ENCODE peak calls at places on chromosome 16, in ten cellular contexts. Q is heart left ventricle, C is testis, I is Panc1, V is endothelial cell of umbilical vein, L is fibroblast of lung, Y is transverse colon, R is breast epithelium, T is psoas muscle, M is mesenchymal stem cell. O is an unnamed sample. For H3K4me1, the result is how much of the 10 kb centered on the place peaks cover.

GRCh38 chr16:54412777-54413455 is 126.3 kb upstream of the IRX3 start:
- DNase-seq in Q (no peak), C (no peak), I (no peak), V (no peak), L (no peak), Y (no peak), R (no peak), T (no peak), M (no peak), O (no peak)

GRCh38 chr16:27315333-27316037 is 1.7 kb downstream of the IL4R start:
- DNase-seq in Q (peak), C (no peak), I (no peak), V (peak), L (peak), Y (peak), R (peak), T (peak), M (peak), O (peak)

GRCh38 chr16:79869304-79870015 is 268.9 kb upstream of the MAF start:
- DNase-seq in Q (no peak), C (no peak), I (no peak), V (no peak), L (no peak), Y (no peak), R (no peak), T (no peak), M (no peak), O (no peak)

GRCh38 chr16:66752379-66752778 is 970 bp upstream of the DYNC1LI2 start:
- DNase-seq in Q (no peak), C (no peak), I (no peak), V (no peak), L (no peak), Y (no peak), R (no peak), T (no peak), M (no peak), O (no peak)

GRCh38 chr16:54175552-54176375 is 110.8 kb downstream of the IRX3 start:
- DNase-seq in Q (no peak), C (no peak), I (no peak), V (no peak), L (peak), Y (no peak), R (peak), T (no peak), M (no peak), O (no peak)

GRCh38 chr16:21226749-21227148 is 6.8 kb upstream of the ANKS4B start:
- DNase-seq in Q (no peak), C (no peak), I (no peak), V (no peak), L (no peak), Y (no peak), R (no peak), T (no peak), M (no peak), O (no peak)

GRCh38 chr16:88691924-88692560 is 5.7 kb upstream of the SNAI3 start:
- DNase-seq in Q (no peak), C (no peak), I (no peak), V (no peak), L (no peak), Y (peak), R (no peak), T (no peak), M (no peak), O (no peak)

GRCh38 chr16:68379472-68380347 is 68.6 kb downstream of the SMPD3 start:
- DNase-seq in Q (no peak), C (no peak), I (no peak), V (no peak), L (no peak), Y (no peak), R (no peak), T (no peak), M (no peak), O (no peak)

GRCh38 chr16:12819126-12820117 is 15.7 kb upstream of the CPPED1 start:
- DNase-seq in Q (peak), C (peak), I (peak), V (peak), L (peak), Y (peak), R (no peak), T (peak), M (peak), O (no peak)

GRCh38 chr16:70267516-70267915 is 15.8 kb upstream of the EXOSC6 start:
- DNase-seq in Q (no peak), C (peak), I (no peak), V (peak), L (peak), Y (peak), R (no peak), T (peak), M (peak), O (no peak)

GRCh38 chr16:79089735-79090284 is 510.7 kb downstream of the MAF start:
- DNase-seq in Q (peak), C (peak), I (no peak), V (no peak), L (no peak), Y (peak), R (no peak), T (no peak), M (no peak), O (no peak)

GRCh38 chr16:12801511-12802042 is 2.1 kb downstream of the CPPED1 start:
- DNase-seq in Q (peak), C (peak), I (no peak), V (peak), L (peak), Y (peak), R (peak), T (no peak), M (peak), O (peak)

GRCh38 chr16:67517661-67518423 is 10.8 kb upstream of the RIPOR1 start:
- DNase-seq in Q (no peak), C (no peak), I (no peak), V (no peak), L (no peak), Y (peak), R (no peak), T (no peak), M (no peak), O (no peak)

GRCh38 chr16:57480127-57480753 is 6.1 kb downstream of the DOK4 start:
- DNase-seq in Q (peak), C (peak), I (no peak), V (no peak), L (peak), Y (peak), R (no peak), T (peak), M (peak), O (peak)

GRCh38 chr16:27515874-27516353 is 33.8 kb downstream of the GTF3C1 start:
- DNase-seq in Q (no peak), C (peak), I (no peak), V (peak), L (no peak), Y (no peak), R (no peak), T (peak), M (peak), O (no peak)

GRCh38 chr16:66695935-66696668 is 441 bp downstream of the CMTM4 start:
- DNase-seq in Q (no peak), C (peak), I (no peak), V (peak), L (no peak), Y (peak), R (peak), T (peak), M (no peak), O (peak)

GRCh38 chr16:89072216-89073130 is 21.2 kb upstream of the ACSF3 start:
- DNase-seq in Q (peak), C (no peak), I (no peak), V (no peak), L (no peak), Y (no peak), R (no peak), T (no peak), M (peak), O (no peak)

GRCh38 chr16:25443994-25444393 is 186.3 kb upstream of the ZKSCAN2 start:
- DNase-seq in Q (no peak), C (no peak), I (no peak), V (no peak), L (no peak), Y (no peak), R (no peak), T (no peak), M (no peak), O (no peak)

GRCh38 chr16:23724438-23725131 is 11.6 kb upstream of the ERN2 start:
- DNase-seq in Q (no peak), C (no peak), I (no peak), V (no peak), L (no peak), Y (no peak), R (no peak), T (no peak), M (no peak), O (no peak)

GRCh38 chr16:23729503-23730424 is 16.7 kb upstream of the ERN2 start:
- DNase-seq in Q (no peak), C (no peak), I (peak), V (no peak), L (peak), Y (peak), R (no peak), T (no peak), M (no peak), O (peak)

GRCh38 chr16:23726710-23727109 is 13.7 kb upstream of the ERN2 start:
- DNase-seq in Q (no peak), C (no peak), I (no peak), V (no peak), L (no peak), Y (no peak), R (no peak), T (no peak), M (no peak), O (no peak)

GRCh38 chr16:23728112-23728477 is 15.1 kb upstream of the ERN2 start:
- DNase-seq in Q (no peak), C (no peak), I (no peak), V (no peak), L (no peak), Y (no peak), R (no peak), T (no peak), M (no peak), O (no peak)
- H3K4me1 ChIP-seq in Q (under half), C (under half), I (under half), V (under half), L (under half), Y (under half), R (under half), T (under half), M (under half), O (under half)

DNA sequence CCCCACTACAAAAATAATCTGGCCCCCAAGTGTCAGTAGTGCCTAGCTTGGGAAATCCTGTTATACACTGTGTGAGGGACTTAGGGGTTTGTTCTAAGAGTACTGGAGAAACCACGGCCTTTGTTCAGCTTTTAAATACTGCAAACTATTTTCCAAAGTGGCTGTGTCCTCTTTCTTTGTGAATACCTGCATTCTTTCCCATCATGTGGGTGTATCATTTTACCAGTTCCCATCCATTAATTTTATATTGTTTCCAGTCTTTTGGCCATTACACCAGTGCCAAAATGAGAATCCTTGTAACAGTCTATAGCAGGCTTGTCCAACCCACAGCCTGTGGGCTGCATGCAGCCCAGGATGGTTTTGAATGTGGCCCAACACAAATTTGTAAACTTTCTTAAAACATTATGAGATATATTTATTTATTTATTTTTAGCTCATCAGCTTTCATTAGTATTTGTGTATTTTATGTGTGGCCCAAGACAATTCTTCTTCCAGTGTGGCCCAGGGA is 23.9 kb downstream of the ITPRIPL2 start:
- DNase-seq in Q (no peak), C (no peak), I (no peak), V (no peak), L (no peak), Y (no peak), R (no peak), T (no peak), M (no peak), O (no peak)
- H3K4me1 ChIP-seq in Q (half or more), C (under half), I (under half), V (under half), L (under half), Y (under half), R (under half), T (under half), M (under half), O (half or more)

GRCh38 chr16:3062553-3062952 is 2.9 kb upstream of the IL32 start:
- DNase-seq in Q (no peak), C (no peak), I (no peak), V (no peak), L (no peak), Y (no peak), R (no peak), T (no peak), M (no peak), O (no peak)

GRCh38 chr16:3066440-3066748 is 954 bp downstream of the IL32 start:
- DNase-seq in Q (no peak), C (no peak), I (no peak), V (no peak), L (no peak), Y (no peak), R (no peak), T (no peak), M (no peak), O (no peak)

GRCh38 chr16:3065742-3066439 is 451 bp downstream of the IL32 start:
- DNase-seq in Q (no peak), C (no peak), I (no peak), V (no peak), L (no peak), Y (no peak), R (no peak), T (no peak), M (no peak), O (no peak)

GRCh38 chr16:3065069-3065741 is at the start of gene IL32:
- DNase-seq in Q (peak), C (peak), I (no peak), V (peak), L (peak), Y (peak), R (no peak), T (no peak), M (peak), O (no peak)

GRCh38 chr16:3063617-3064389 is 1.6 kb upstream of the IL32 start:
- DNase-seq in Q (no peak), C (no peak), I (no peak), V (no peak), L (no peak), Y (no peak), R (no peak), T (no peak), M (no peak), O (no peak)
- H3K4me1 ChIP-seq in Q (half or more), C (under half), I (under half), V (under half), L (under half), Y (under half), R (under half), T (under half), M (under half), O (under half)

DNA sequence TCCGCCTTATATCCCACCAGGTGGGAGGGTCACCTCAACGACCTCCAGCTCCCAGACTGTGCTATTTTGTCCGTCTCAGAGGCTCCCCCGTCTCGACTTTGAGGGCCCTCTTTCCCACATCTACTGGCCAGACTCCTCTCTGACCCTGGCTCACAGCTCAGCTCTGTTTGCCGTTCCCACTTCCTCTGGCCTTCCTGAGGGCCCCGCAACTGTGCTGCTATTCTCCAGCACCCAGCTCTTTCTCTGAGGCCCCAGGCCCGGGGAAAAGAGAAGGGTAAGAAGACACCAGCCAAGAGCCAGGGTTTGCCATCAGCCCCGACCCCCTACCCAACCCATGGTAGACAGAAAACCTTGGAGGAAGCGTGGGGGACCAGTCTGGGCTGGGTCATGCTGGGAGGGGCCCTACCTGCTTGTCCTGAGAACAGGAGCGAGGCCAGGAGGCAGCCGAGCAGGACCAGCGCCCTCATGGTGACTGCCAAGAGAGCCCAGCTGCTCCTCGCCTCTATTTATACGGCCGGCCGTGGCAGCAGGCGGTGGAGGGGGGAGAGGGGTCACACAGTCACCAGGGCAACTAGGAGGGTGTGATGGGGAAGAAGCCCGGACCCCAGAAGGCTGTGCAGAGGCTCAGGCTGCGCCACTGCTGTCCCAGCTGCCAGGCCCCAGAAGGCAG is at the start of gene SRL:
- DNase-seq in Q (no peak), C (no peak), I (no peak), V (no peak), L (no peak), Y (no peak), R (no peak), T (peak), M (no peak), O (peak)
- H3K4me1 ChIP-seq in Q (under half), C (under half), I (under half), V (under half), L (under half), Y (under half), R (under half), T (under half), M (under half), O (under half)

DNA sequence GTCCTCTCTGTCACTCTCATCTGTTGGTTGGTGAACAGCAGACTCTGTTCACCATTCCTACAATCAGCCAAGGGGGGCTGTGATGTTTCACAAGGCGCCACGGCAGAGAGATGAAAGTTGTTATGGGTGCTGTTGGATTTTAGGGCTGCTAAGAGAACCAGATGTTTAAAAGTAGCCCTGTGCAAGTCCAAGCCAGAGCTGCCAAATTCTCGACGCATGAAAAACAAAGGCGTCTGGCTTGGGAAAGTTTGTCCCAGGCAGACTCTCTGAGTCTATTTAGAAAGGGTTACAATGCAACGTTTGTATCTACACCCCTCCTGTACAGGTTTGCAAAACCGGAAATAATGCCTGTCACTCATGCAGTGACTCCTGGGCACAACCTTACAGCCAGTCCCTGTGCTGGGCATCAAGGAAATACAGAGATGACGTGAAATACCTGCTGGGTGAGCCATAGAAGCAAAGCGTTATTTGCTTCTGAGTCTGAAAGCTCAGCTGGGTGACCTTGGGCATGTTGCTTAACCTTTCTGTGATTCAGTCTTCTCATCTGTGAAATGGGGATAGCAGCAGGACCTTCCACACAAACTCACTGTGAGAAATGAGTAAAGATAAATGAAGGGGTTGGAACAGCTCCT is 74.8 kb downstream of the XYLT1 start:
- DNase-seq in Q (no peak), C (peak), I (no peak), V (no peak), L (peak), Y (peak), R (peak), T (no peak), M (no peak), O (no peak)
- H3K4me1 ChIP-seq in Q (under half), C (under half), I (under half), V (under half), L (under half), Y (under half), R (under half), T (under half), M (under half), O (under half)

DNA sequence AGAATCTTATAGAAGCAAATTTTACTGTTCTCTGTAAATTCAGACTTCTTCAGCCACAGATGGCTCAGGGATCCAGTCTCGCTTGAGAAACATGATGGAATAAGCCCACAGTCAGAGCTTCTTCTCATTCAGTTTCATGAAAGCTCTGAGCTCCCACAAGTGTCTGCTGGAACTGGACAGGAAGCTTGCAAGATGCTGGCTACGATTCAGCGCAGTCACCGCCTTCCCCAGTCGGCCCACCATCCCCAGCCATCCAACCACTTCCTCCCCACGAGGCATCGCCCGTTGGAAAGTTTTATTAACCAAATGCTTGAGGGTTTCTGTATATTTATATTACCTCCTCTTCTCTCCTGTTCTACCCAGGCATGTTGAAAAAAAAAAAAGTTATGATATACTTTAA is 171.7 kb downstream of the ZFHX3 start:
- DNase-seq in Q (peak), C (no peak), I (no peak), V (peak), L (peak), Y (peak), R (no peak), T (peak), M (peak), O (peak)
- H3K4me1 ChIP-seq in Q (under half), C (under half), I (under half), V (under half), L (under half), Y (under half), R (under half), T (under half), M (under half), O (under half)

DNA sequence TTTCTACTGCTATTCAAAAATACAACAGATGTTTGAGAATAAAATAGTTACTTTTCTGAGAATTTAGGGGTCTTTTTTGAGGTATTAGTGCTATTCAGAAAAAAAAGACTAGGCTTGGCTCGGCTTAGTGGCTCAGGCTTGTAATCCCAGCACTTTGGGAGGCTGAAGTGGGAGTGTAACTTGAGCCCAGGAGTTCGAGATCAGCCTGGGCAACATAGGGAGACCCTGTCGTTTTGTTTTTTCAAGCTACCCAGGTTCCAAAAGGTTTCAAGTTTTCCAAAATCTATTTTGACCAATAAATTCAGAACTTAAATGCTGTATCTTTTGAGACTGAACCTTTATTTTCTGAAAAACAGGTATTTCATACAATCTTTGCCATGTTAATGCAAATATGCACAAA is 3.2 kb upstream of the ARL6IP1 start:
- DNase-seq in Q (no peak), C (no peak), I (no peak), V (no peak), L (peak), Y (no peak), R (no peak), T (no peak), M (no peak), O (no peak)
- H3K4me1 ChIP-seq in Q (under half), C (under half), I (under half), V (under half), L (under half), Y (under half), R (under half), T (under half), M (under half), O (under half)

DNA sequence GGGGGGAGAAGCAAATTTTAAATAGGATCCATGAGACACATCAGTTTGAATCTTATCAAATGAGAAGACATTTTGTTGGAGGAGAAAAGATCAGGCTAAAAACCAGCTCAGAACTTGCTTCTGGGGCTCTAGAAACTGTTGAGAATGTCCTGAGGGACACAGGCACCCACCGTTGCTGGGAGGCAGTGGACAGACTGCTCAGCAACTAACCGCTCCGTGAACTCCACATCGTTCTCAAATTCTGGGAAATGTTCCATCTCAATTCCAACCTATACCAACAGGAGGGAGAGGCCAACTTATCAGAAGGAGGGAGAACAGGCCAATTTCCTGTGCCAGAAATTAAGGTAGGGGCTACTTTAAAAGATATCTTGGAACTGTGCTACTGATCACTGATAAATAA is 8.4 kb downstream of the TAT start:
- DNase-seq in Q (no peak), C (no peak), I (no peak), V (no peak), L (peak), Y (no peak), R (no peak), T (no peak), M (no peak), O (no peak)
- H3K4me1 ChIP-seq in Q (under half), C (under half), I (under half), V (under half), L (under half), Y (under half), R (under half), T (under half), M (under half), O (under half)